ENCODE peak calls at places on chromosome 12, in ten cellular contexts. One of them, this sample, is unnamed.

GRCh38 chr12:126483145-126484068 is 1418.2 kb downstream of the AACS start:
- DNase-seq in mammary epithelial cell: no peak
- DNase-seq in CD4-positive, alpha-beta T cell: no peak
- DNase-seq in stimulated activated CD4-positive, alpha-beta T cell treated with anti-CD3 and anti-CD28 coated beads, Interleukin-4, amount 100 ng/mL, for 4 hours: no peak
- DNase-seq in kidney: no peak
- DNase-seq in left ventricle myocardium inferior: no peak
- DNase-seq in NCI-H2081 treated with DMSO at 0.1 percent for 48 hours: peak; percentile 55
- DNase-seq in Right ventricle myocardium superior: no peak
- DNase-seq in EL: peak; percentile 0
- DNase-seq in anterior cingulate cortex: no peak
- DNase-seq in this sample: no peak

GRCh38 chr12:27861428-27862167 is 81.6 kb upstream of the MANSC4 start:
- DNase-seq in mammary epithelial cell: peak; percentile 7
- DNase-seq in CD4-positive, alpha-beta T cell: no peak
- DNase-seq in stimulated activated CD4-positive, alpha-beta T cell treated with anti-CD3 and anti-CD28 coated beads, Interleukin-4, amount 100 ng/mL, for 4 hours: no peak
- DNase-seq in kidney: no peak
- DNase-seq in left ventricle myocardium inferior: peak; percentile 72
- DNase-seq in NCI-H2081 treated with DMSO at 0.1 percent for 48 hours: no peak
- DNase-seq in Right ventricle myocardium superior: peak; percentile 72
- DNase-seq in EL: no peak
- DNase-seq in anterior cingulate cortex: no peak
- DNase-seq in this sample: no peak

GRCh38 chr12:88472775-88473174 is 107.5 kb downstream of the KITLG start:
- DNase-seq in mammary epithelial cell: peak; percentile 68
- DNase-seq in CD4-positive, alpha-beta T cell: no peak
- DNase-seq in stimulated activated CD4-positive, alpha-beta T cell treated with anti-CD3 and anti-CD28 coated beads, Interleukin-4, amount 100 ng/mL, for 4 hours: no peak
- DNase-seq in kidney: no peak
- DNase-seq in left ventricle myocardium inferior: no peak
- DNase-seq in NCI-H2081 treated with DMSO at 0.1 percent for 48 hours: no peak
- DNase-seq in Right ventricle myocardium superior: no peak
- DNase-seq in EL: peak; percentile 56
- DNase-seq in anterior cingulate cortex: no peak
- DNase-seq in this sample: no peak

GRCh38 chr12:99984271-99985128 is at the start of gene ANKS1B:
- DNase-seq in mammary epithelial cell: peak; percentile 19
- DNase-seq in CD4-positive, alpha-beta T cell: no peak
- DNase-seq in stimulated activated CD4-positive, alpha-beta T cell treated with anti-CD3 and anti-CD28 coated beads, Interleukin-4, amount 100 ng/mL, for 4 hours: no peak
- DNase-seq in kidney: peak; percentile 71
- DNase-seq in left ventricle myocardium inferior: peak; percentile 34
- DNase-seq in NCI-H2081 treated with DMSO at 0.1 percent for 48 hours: no peak
- DNase-seq in Right ventricle myocardium superior: peak; percentile 69
- DNase-seq in EL: peak; percentile 51
- DNase-seq in anterior cingulate cortex: peak; percentile 47
- DNase-seq in this sample: no peak

GRCh38 chr12:2775431-2775830 is 19.3 kb upstream of the FKBP4 start:
- DNase-seq in mammary epithelial cell: no peak
- DNase-seq in CD4-positive, alpha-beta T cell: no peak
- DNase-seq in stimulated activated CD4-positive, alpha-beta T cell treated with anti-CD3 and anti-CD28 coated beads, Interleukin-4, amount 100 ng/mL, for 4 hours: no peak
- DNase-seq in kidney: no peak
- DNase-seq in left ventricle myocardium inferior: peak; percentile 41
- DNase-seq in NCI-H2081 treated with DMSO at 0.1 percent for 48 hours: no peak
- DNase-seq in Right ventricle myocardium superior: peak; percentile 65
- DNase-seq in EL: no peak
- DNase-seq in anterior cingulate cortex: no peak
- DNase-seq in this sample: no peak

GRCh38 chr12:116066381-116067230 is 210.9 kb downstream of the MED13L start:
- DNase-seq in mammary epithelial cell: no peak
- DNase-seq in CD4-positive, alpha-beta T cell: peak; percentile 33
- DNase-seq in stimulated activated CD4-positive, alpha-beta T cell treated with anti-CD3 and anti-CD28 coated beads, Interleukin-4, amount 100 ng/mL, for 4 hours: peak; percentile 44
- DNase-seq in kidney: peak; percentile 57
- DNase-seq in left ventricle myocardium inferior: peak; percentile 23
- DNase-seq in NCI-H2081 treated with DMSO at 0.1 percent for 48 hours: no peak
- DNase-seq in Right ventricle myocardium superior: no peak
- DNase-seq in EL: peak; percentile 49
- DNase-seq in anterior cingulate cortex: no peak
- DNase-seq in this sample: peak; percentile 28

GRCh38 chr12:114696443-114697245 is 12.7 kb upstream of the TBX3 start:
- DNase-seq in mammary epithelial cell: no peak
- DNase-seq in CD4-positive, alpha-beta T cell: no peak
- DNase-seq in stimulated activated CD4-positive, alpha-beta T cell treated with anti-CD3 and anti-CD28 coated beads, Interleukin-4, amount 100 ng/mL, for 4 hours: no peak
- DNase-seq in kidney: peak; percentile 24
- DNase-seq in left ventricle myocardium inferior: no peak
- DNase-seq in NCI-H2081 treated with DMSO at 0.1 percent for 48 hours: no peak
- DNase-seq in Right ventricle myocardium superior: no peak
- DNase-seq in EL: no peak
- DNase-seq in anterior cingulate cortex: no peak
- DNase-seq in this sample: no peak

GRCh38 chr12:6752181-6752930 is 585 bp downstream of the MLF2 start:
- DNase-seq in mammary epithelial cell: peak; percentile 14
- DNase-seq in CD4-positive, alpha-beta T cell: no peak
- DNase-seq in stimulated activated CD4-positive, alpha-beta T cell treated with anti-CD3 and anti-CD28 coated beads, Interleukin-4, amount 100 ng/mL, for 4 hours: peak; percentile 19
- DNase-seq in kidney: no peak
- DNase-seq in left ventricle myocardium inferior: peak; percentile 55
- DNase-seq in NCI-H2081 treated with DMSO at 0.1 percent for 48 hours: no peak
- DNase-seq in Right ventricle myocardium superior: no peak
- DNase-seq in EL: peak; percentile 65
- DNase-seq in anterior cingulate cortex: no peak
- DNase-seq in this sample: no peak

GRCh38 chr12:132046561-132046960 is 96.8 kb downstream of the EP400 start:
- DNase-seq in mammary epithelial cell: no peak
- DNase-seq in CD4-positive, alpha-beta T cell: no peak
- DNase-seq in stimulated activated CD4-positive, alpha-beta T cell treated with anti-CD3 and anti-CD28 coated beads, Interleukin-4, amount 100 ng/mL, for 4 hours: no peak
- DNase-seq in kidney: no peak
- DNase-seq in left ventricle myocardium inferior: no peak
- DNase-seq in NCI-H2081 treated with DMSO at 0.1 percent for 48 hours: no peak
- DNase-seq in Right ventricle myocardium superior: no peak
- DNase-seq in EL: peak; percentile 95
- DNase-seq in anterior cingulate cortex: no peak
- DNase-seq in this sample: no peak

GRCh38 chr12:39505025-39505424 is 62.1 kb upstream of the KIF21A start:
- DNase-seq in mammary epithelial cell: peak; percentile 72
- DNase-seq in CD4-positive, alpha-beta T cell: no peak
- DNase-seq in stimulated activated CD4-positive, alpha-beta T cell treated with anti-CD3 and anti-CD28 coated beads, Interleukin-4, amount 100 ng/mL, for 4 hours: no peak
- DNase-seq in kidney: no peak
- DNase-seq in left ventricle myocardium inferior: no peak
- DNase-seq in NCI-H2081 treated with DMSO at 0.1 percent for 48 hours: no peak
- DNase-seq in Right ventricle myocardium superior: no peak
- DNase-seq in EL: no peak
- DNase-seq in anterior cingulate cortex: no peak
- DNase-seq in this sample: no peak

GRCh38 chr12:50625029-50625875 is 120.5 kb downstream of the DIP2B start:
- DNase-seq in mammary epithelial cell: no peak
- DNase-seq in CD4-positive, alpha-beta T cell: no peak
- DNase-seq in stimulated activated CD4-positive, alpha-beta T cell treated with anti-CD3 and anti-CD28 coated beads, Interleukin-4, amount 100 ng/mL, for 4 hours: no peak
- DNase-seq in kidney: no peak
- DNase-seq in left ventricle myocardium inferior: no peak
- DNase-seq in NCI-H2081 treated with DMSO at 0.1 percent for 48 hours: no peak
- DNase-seq in Right ventricle myocardium superior: no peak
- DNase-seq in EL: peak; percentile 19
- DNase-seq in anterior cingulate cortex: no peak
- DNase-seq in this sample: no peak

GRCh38 chr12:113757223-113758002 is 208.7 kb downstream of the RBM19 start:
- DNase-seq in mammary epithelial cell: peak; percentile 5
- DNase-seq in CD4-positive, alpha-beta T cell: no peak
- DNase-seq in stimulated activated CD4-positive, alpha-beta T cell treated with anti-CD3 and anti-CD28 coated beads, Interleukin-4, amount 100 ng/mL, for 4 hours: no peak
- DNase-seq in kidney: no peak
- DNase-seq in left ventricle myocardium inferior: no peak
- DNase-seq in NCI-H2081 treated with DMSO at 0.1 percent for 48 hours: no peak
- DNase-seq in Right ventricle myocardium superior: no peak
- DNase-seq in EL: no peak
- DNase-seq in anterior cingulate cortex: peak; percentile 5
- DNase-seq in this sample: no peak

GRCh38 chr12:68305278-68305677 is 26.9 kb downstream of the MDM1 start:
- DNase-seq in mammary epithelial cell: no peak
- DNase-seq in CD4-positive, alpha-beta T cell: no peak
- DNase-seq in stimulated activated CD4-positive, alpha-beta T cell treated with anti-CD3 and anti-CD28 coated beads, Interleukin-4, amount 100 ng/mL, for 4 hours: no peak
- DNase-seq in kidney: no peak
- DNase-seq in left ventricle myocardium inferior: no peak
- DNase-seq in NCI-H2081 treated with DMSO at 0.1 percent for 48 hours: no peak
- DNase-seq in Right ventricle myocardium superior: no peak
- DNase-seq in EL: no peak
- DNase-seq in anterior cingulate cortex: no peak
- DNase-seq in this sample: no peak

GRCh38 chr12:78562358-78563205 is 302.0 kb upstream of the SYT1 start:
- DNase-seq in mammary epithelial cell: peak; percentile 9
- DNase-seq in CD4-positive, alpha-beta T cell: no peak
- DNase-seq in stimulated activated CD4-positive, alpha-beta T cell treated with anti-CD3 and anti-CD28 coated beads, Interleukin-4, amount 100 ng/mL, for 4 hours: no peak
- DNase-seq in kidney: no peak
- DNase-seq in left ventricle myocardium inferior: no peak
- DNase-seq in NCI-H2081 treated with DMSO at 0.1 percent for 48 hours: no peak
- DNase-seq in Right ventricle myocardium superior: no peak
- DNase-seq in EL: peak; percentile 24
- DNase-seq in anterior cingulate cortex: no peak
- DNase-seq in this sample: no peak